ENCODE peak calls at places on chromosomes 16 and 17, in six cellular contexts. W is mucosa of descending colon, P is GM23338, Z is HFF-Myc, A is neural progenitor cell, E is HL-60. S is an unnamed sample.

GRCh38 chr16:30784215-30784614 is 2.8 kb downstream of the ZNF629 start:
- DNase-seq in P (no peak), A (no peak), E (no peak), W (no peak), Z (no peak), S (no peak)

GRCh38 chr16:57531253-57531575 is 5.2 kb downstream of the CCDC102A start:
- DNase-seq in A (no peak), W (no peak), E (peak), Z (no peak), P (no peak), S (no peak)

GRCh38 chr16:2303923-2304322 is 36.0 kb upstream of the RNPS1 start:
- DNase-seq in A (no peak), P (no peak), W (no peak), E (no peak), Z (no peak), S (no peak)

GRCh38 chr16:8686879-8687278 is 12.5 kb downstream of the ABAT start:
- DNase-seq in Z (no peak), E (no peak), P (no peak), W (peak), A (no peak), S (no peak)

GRCh38 chr17:72852267-72852945 is 240.1 kb downstream of the SLC39A11 start:
- DNase-seq in A (no peak), Z (no peak), W (no peak), P (no peak), E (no peak), S (peak)

GRCh38 chr16:23857256-23857891 is 21.6 kb downstream of the PRKCB start:
- DNase-seq in Z (no peak), E (no peak), A (peak), P (no peak), W (no peak), S (no peak)

GRCh38 chr17:1386265-1386664 is 13.8 kb downstream of the YWHAE start:
- DNase-seq in A (no peak), E (no peak), P (no peak), W (no peak), Z (no peak), S (no peak)

GRCh38 chr16:56637814-56638750 is at the start of gene MT1A:
- DNase-seq in P (peak), E (no peak), Z (no peak), A (peak), W (peak), S (no peak)

GRCh38 chr16:85521737-85522042 is 91.4 kb upstream of the GSE1 start:
- DNase-seq in W (no peak), Z (no peak), P (no peak), E (no peak), A (no peak), S (no peak)

GRCh38 chr16:81618661-81619060 is 160.4 kb upstream of the PLCG2 start:
- DNase-seq in W (no peak), Z (no peak), A (peak), E (no peak), P (no peak), S (no peak)

GRCh38 chr16:31043352-31043751 is 10.0 kb downstream of the STX4 start:
- DNase-seq in P (no peak), W (no peak), E (no peak), A (no peak), Z (no peak), S (no peak)

GRCh38 chr16:80527297-80527696 is 13.5 kb upstream of the DYNLRB2 start:
- DNase-seq in P (peak), E (peak), A (peak), Z (no peak), W (peak), S (peak)

GRCh38 chr17:348692-349425 is 3.7 kb downstream of the RPH3AL start:
- DNase-seq in E (no peak), W (peak), Z (no peak), P (no peak), A (peak), S (no peak)

GRCh38 chr16:19094542-19095365 is 19.0 kb upstream of the ITPRIPL2 start:
- DNase-seq in W (peak), A (no peak), Z (no peak), E (no peak), P (peak), S (peak)

GRCh38 chr16:50193594-50193993 is 40.5 kb downstream of the TENT4B start:
- DNase-seq in P (no peak), W (no peak), E (no peak), A (no peak), Z (no peak), S (no peak)

GRCh38 chr17:81209141-81209540 is 13.6 kb downstream of the CEP131 start:
- DNase-seq in P (no peak), A (peak), W (no peak), E (no peak), Z (no peak), S (no peak)
- TF ChIP-seq CTCF in P (no peak), A (no peak), W (no peak), E (no peak), Z (no peak), S (no peak)

GRCh38 chr17:49548506-49549310 is 27.0 kb upstream of the NXPH3 start:
- DNase-seq in A (peak), E (no peak), Z (no peak), W (peak), P (peak), S (peak)
- TF ChIP-seq CTCF in A (peak), E (peak), Z (peak), W (no peak), P (peak), S (peak)

DNA sequence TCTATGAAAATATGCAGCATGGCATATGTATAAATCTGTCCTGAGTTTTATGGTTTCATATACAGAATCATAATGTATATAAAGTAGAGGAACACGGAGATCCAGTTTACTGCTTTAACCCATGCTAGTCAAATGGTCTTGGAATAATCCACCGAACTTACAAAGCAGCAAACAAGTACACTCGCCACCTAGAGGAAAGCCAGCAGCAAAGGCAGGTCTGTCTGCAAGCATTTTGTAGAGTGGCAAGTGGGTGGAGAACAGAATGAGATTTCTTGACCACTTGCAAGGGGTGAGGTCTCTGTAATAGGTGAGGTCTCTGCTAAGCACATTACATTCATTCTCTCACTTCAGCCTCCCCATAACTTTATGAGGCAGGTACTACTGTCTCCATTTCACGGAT is 308.3 kb downstream of the CA10 start:
- DNase-seq in W (peak), A (peak), P (peak), E (no peak), Z (no peak), S (peak)
- TF ChIP-seq CTCF in W (no peak), A (peak), P (peak), E (no peak), Z (no peak), S (peak)

DNA sequence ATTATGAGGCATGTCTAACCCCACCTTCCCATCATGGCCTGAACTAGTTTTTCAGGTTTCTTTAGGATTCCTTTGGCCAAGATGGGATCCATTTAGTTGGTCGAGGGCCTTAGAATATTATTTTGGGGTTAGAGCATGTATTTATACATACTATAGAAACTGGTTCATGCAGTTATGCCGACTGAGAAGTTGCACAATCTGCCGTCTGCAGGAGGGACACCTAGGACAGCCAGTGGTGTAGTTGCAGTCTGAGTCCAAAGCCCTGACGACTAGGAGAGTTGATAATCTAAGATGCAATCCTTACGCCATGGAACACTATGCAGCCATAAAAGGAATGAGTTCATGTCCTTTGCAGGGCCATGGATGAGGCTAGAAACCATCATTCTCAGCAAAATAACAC is 424.0 kb downstream of the SHISA9 start:
- DNase-seq in A (no peak), E (no peak), P (peak), Z (no peak), W (no peak), S (no peak)
- TF ChIP-seq CTCF in A (no peak), E (no peak), P (no peak), Z (no peak), W (no peak), S (no peak)

GRCh38 chr17:78206298-78206697 is 7.8 kb upstream of the BIRC5 start:
- DNase-seq in A (no peak), E (no peak), W (no peak), Z (no peak), P (peak), S (no peak)
- TF ChIP-seq CTCF in A (no peak), E (no peak), W (no peak), Z (no peak), P (peak), S (no peak)

DNA sequence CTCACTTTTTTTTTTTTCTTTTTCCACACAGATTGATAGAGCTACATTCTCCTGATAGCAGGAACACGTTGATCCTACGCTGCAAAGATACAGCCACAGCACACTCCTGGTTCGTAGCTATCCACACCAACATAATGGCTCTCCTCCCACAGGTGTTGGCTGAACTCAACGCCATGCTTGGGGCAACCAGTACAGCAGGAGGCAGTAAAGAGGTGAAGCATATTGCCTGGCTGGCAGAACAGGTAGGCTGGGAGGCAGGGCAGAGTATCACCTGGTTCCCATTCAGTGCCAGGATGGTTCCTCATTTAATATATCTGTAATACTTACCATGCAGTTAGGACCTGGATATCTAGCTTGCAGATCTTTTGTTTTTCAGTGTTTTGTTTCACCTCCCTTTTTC is 51.1 kb upstream of the VPS4A start:
- DNase-seq in E (no peak), A (no peak), P (peak), W (no peak), Z (no peak), S (no peak)
- TF ChIP-seq CTCF in E (no peak), A (no peak), P (peak), W (no peak), Z (no peak), S (no peak)

DNA sequence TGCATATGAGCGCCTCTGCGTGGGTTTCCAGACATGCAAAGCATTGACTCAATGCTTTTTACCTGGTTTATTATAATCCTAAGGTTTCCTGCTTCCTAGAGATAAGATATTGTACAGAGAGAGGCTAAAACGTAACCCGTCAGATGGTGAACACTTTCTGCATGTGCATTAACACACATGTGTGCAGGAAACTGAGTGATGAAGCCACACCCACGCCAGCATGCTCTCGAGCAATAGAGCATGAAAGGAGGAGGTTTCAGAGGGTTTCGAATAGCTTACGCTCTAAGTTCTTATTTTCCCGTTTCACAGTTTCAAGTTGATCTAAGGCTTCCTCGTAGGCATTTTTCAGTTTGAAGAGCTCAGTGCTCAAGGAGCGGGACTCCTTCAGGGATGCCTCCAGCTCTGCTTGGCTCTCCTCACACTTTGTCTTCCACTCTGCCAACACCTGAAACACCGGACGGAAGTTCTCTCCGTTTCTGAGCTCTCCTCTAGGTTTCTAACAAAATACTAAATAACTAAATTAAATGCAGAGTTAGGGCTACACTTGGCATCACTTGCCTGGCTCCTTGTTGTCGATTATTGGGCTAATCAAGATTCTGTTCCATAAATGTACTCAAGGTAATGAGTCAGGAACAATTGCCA is 23.2 kb downstream of the MYH3 start:
- DNase-seq in Z (no peak), E (no peak), W (no peak), P (no peak), A (no peak), S (no peak)
- TF ChIP-seq CTCF in Z (no peak), E (no peak), W (no peak), P (no peak), A (no peak), S (no peak)

DNA sequence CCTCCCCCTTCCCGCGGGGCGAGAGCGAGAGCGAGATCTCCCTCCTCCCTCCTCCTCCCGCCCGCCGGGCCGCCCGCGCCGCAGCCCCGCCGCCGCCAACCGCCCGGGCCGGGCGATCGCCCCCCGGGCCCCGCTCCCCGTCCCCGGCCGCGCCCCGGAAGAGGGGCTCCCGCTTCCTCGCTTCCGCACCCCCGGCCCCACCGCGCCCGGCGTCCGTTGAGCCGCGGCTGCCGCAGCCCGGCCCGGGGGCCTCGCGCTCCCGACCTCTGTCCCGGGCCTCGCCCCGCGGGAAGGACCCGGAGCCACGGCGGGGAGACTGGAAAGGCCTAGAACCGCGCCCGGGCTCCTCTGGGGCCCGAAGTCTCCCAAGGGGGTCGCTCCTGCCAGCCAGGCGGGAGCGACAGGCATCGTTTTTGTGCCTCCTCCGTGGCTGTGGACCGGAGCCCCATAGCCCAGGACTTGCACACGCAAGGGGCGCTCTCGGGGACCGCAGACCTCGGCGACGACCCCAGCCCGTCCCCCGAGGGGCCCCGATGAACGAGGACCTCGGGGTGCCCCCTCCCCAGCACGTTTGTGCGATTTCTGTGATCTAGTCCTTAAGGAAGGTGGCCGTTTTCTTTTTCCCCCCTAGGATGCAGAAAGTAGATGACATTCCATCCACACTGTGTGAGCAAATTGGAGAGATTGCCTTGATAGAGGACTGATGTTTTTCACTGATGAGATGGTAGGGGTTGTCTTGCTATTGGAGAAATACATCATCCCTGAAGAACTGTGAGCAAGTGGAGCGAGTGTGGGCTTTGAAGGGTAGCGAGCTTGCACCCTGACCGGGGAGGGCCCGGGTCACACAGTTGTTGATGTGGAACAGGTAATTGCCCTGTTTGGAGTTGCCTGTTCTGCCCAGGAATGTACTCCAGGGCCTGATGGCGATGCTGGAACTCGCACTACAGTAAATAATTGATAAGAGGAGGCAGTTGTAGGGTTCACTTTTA is 610 bp downstream of the BANP start:
- DNase-seq in E (no peak), W (peak), Z (no peak), P (peak), A (no peak), S (no peak)
- TF ChIP-seq CTCF in E (no peak), W (no peak), Z (no peak), P (no peak), A (peak), S (no peak)

S was measured in PC-3.